ENCODE peak calls at places on chromosomes 11 and 22, in seven cellular contexts. F is Panc1, M is PC-9, R is A549, T is fibroblast of mammary gland, N is neural crest cell, O is GM12865. E is an unnamed sample.

GRCh38 chr22:29259253-29259899 is 8.4 kb downstream of the RHBDD3 start:
- DNase-seq in R (peak), M (no peak), O (no peak), T (no peak), N (no peak), F (no peak), E (no peak)

GRCh38 chr11:107457205-107457557 is 444 bp downstream of the CWF19L2 start:
- DNase-seq in F (peak), M (no peak), R (peak), O (peak), N (no peak), T (peak), E (no peak)

GRCh38 chr11:63915961-63916836 is 765 bp downstream of the RCOR2 start:
- DNase-seq in F (no peak), N (peak), M (no peak), R (peak), O (peak), T (no peak), E (no peak)

GRCh38 chr11:110878513-110878912 is 166.3 kb upstream of the ARHGAP20 start:
- DNase-seq in T (peak), R (no peak), F (no peak), M (no peak), O (no peak), N (no peak), E (no peak)

GRCh38 chr11:60844870-60845221 is 2.9 kb downstream of the CCDC86 start:
- DNase-seq in F (no peak), R (no peak), M (no peak), N (no peak), T (no peak), O (no peak), E (no peak)

GRCh38 chr11:132095230-132096165 is 725.1 kb downstream of the NTM start:
- DNase-seq in N (no peak), T (no peak), O (no peak), R (no peak), M (no peak), F (no peak), E (no peak)

GRCh38 chr11:65596520-65596919 is 920 bp upstream of the KCNK7 start:
- DNase-seq in M (no peak), T (no peak), O (no peak), N (no peak), F (no peak), R (no peak), E (no peak)

GRCh38 chr11:65726660-65727059 is 6.1 kb upstream of the RNASEH2C start:
- DNase-seq in M (peak), T (no peak), F (no peak), N (no peak), O (no peak), R (no peak), E (no peak)

GRCh38 chr22:30596886-30597285 is 5.2 kb upstream of the PES1 start:
- DNase-seq in N (no peak), M (no peak), R (no peak), T (no peak), O (no peak), F (no peak), E (no peak)

GRCh38 chr11:94909371-94909820 is 64.0 kb downstream of the CWC15 start:
- DNase-seq in F (no peak), N (no peak), R (no peak), T (peak), M (no peak), O (no peak), E (no peak)

GRCh38 chr22:48106215-48106614 is 1343.8 kb downstream of the TBC1D22A start:
- DNase-seq in N (no peak), R (no peak), F (no peak), M (no peak), T (no peak), O (no peak), E (no peak)

GRCh38 chr11:46895821-46896220 is 22.5 kb downstream of the LRP4 start:
- DNase-seq in F (no peak), T (no peak), R (no peak), N (no peak), M (no peak), O (no peak), E (no peak)

GRCh38 chr11:33936745-33937612 is 45.1 kb upstream of the LMO2 start:
- DNase-seq in R (no peak), O (no peak), T (peak), M (no peak), F (no peak), N (no peak), E (no peak)

GRCh38 chr11:17867346-17867745 is 132.8 kb downstream of the KCNC1 start:
- DNase-seq in R (no peak), N (no peak), O (no peak), F (no peak), T (no peak), M (no peak), E (no peak)

GRCh38 chr11:31509017-31509411 is 408 bp downstream of the IMMP1L start:
- DNase-seq in T (no peak), O (peak), R (peak), N (no peak), M (no peak), F (no peak), E (no peak)

GRCh38 chr11:1335811-1336761 is 26.7 kb upstream of the TOLLIP start:
- DNase-seq in N (peak), M (peak), R (no peak), T (peak), F (no peak), O (peak), E (no peak)

GRCh38 chr11:57773026-57773598 is 11.5 kb downstream of the CTNND1 start:
- DNase-seq in M (peak), O (no peak), N (no peak), F (no peak), R (no peak), T (no peak), E (no peak)

GRCh38 chr11:13119928-13120520 is 110.9 kb downstream of the RASSF10 start:
- DNase-seq in O (no peak), R (no peak), M (no peak), T (no peak), F (no peak), N (no peak), E (no peak)

GRCh38 chr11:2320591-2321310 is 18.9 kb downstream of the TSPAN32 start:
- DNase-seq in O (no peak), R (no peak), T (no peak), N (no peak), F (no peak), M (no peak), E (no peak)

GRCh38 chr22:44759430-44760310 is 7.3 kb downstream of the ARHGAP8 start:
- DNase-seq in N (no peak), R (no peak), O (no peak), F (no peak), T (no peak), M (no peak), E (no peak)

GRCh38 chr11:63242089-63242762 is 1.2 kb downstream of the SLC22A25 start:
- DNase-seq in F (no peak), T (no peak), N (no peak), R (no peak), M (no peak), O (no peak), E (no peak)

GRCh38 chr11:11782532-11783110 is 59.2 kb upstream of the USP47 start:
- DNase-seq in N (no peak), O (no peak), T (no peak), F (no peak), R (no peak), M (no peak), E (no peak)

GRCh38 chr22:45240137-45240809 is 421 bp downstream of the KIAA0930 start:
- DNase-seq in N (no peak), F (no peak), O (peak), T (no peak), M (no peak), R (no peak), E (no peak)

GRCh38 chr22:42930810-42931420 is 73.8 kb upstream of the ARFGAP3 start:
- DNase-seq in T (peak), N (no peak), F (no peak), M (peak), R (no peak), O (peak), E (no peak)

GRCh38 chr11:68117896-68118470 is 3.2 kb downstream of the CHKA start:
- DNase-seq in M (no peak), O (no peak), F (no peak), R (no peak), T (no peak), N (no peak), E (no peak)
- TF ChIP-seq CTCF in M (no peak), O (no peak), F (no peak), R (no peak), T (no peak), N (no peak), E (no peak)

GRCh38 chr11:14350716-14351238 is 8.2 kb downstream of the RRAS2 start:
- DNase-seq in N (no peak), F (no peak), R (no peak), T (no peak), O (no peak), M (no peak), E (no peak)

GRCh38 chr11:14347991-14348390 is 11.0 kb downstream of the RRAS2 start:
- DNase-seq in O (no peak), R (no peak), F (no peak), N (no peak), M (no peak), T (no peak), E (no peak)

GRCh38 chr11:14346303-14346702 is 12.7 kb downstream of the RRAS2 start:
- DNase-seq in O (no peak), F (no peak), R (no peak), T (no peak), N (no peak), M (no peak), E (no peak)

GRCh38 chr11:14347494-14347893 is 11.5 kb downstream of the RRAS2 start:
- DNase-seq in O (no peak), N (no peak), F (no peak), R (no peak), M (no peak), T (no peak), E (no peak)

GRCh38 chr11:14350215-14350614 is 8.8 kb downstream of the RRAS2 start:
- DNase-seq in O (no peak), M (no peak), F (no peak), T (no peak), N (no peak), R (no peak), E (no peak)
- TF ChIP-seq CTCF in O (no peak), M (no peak), F (no peak), T (no peak), N (no peak), R (no peak), E (no peak)

DNA sequence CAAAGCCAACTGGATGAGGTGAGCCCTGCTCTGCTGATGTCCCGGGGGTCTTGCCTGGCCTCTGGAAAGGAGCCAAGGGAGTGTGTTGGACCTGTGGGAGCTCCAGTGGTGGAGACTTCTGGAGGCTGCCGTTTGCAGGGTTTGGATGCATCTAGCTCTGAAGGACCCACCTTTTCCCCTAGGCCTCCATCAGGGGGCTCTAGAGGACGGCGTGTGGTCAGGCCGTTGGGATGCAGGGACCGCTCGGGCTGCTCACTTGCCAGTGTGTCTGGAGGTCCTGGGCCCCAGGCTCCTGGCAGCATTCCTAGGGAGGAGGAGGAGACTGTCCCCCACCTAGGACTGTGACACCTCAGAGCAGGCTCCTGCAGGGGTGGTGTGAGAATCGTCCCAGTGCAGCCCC is 58.3 kb downstream of the PRDM11 start:
- DNase-seq in N (no peak), T (no peak), O (no peak), R (no peak), M (no peak), F (no peak), E (no peak)
- TF ChIP-seq CTCF in N (no peak), T (no peak), O (no peak), R (no peak), M (no peak), F (no peak), E (no peak)

GRCh38 chr22:20021196-20022181 is 579 bp downstream of the TANGO2 start:
- DNase-seq in R (no peak), F (no peak), N (no peak), M (peak), O (no peak), T (peak), E (no peak)
- TF ChIP-seq CTCF in R (no peak), F (no peak), N (no peak), M (no peak), O (no peak), T (no peak), E (no peak)

GRCh38 chr22:22935546-22936157 is 48.0 kb downstream of the IGLL5 start:
- DNase-seq in O (peak), M (no peak), N (no peak), T (no peak), R (no peak), F (no peak), E (no peak)
- TF ChIP-seq CTCF in O (peak), M (no peak), N (no peak), T (no peak), R (no peak), F (no peak), E (no peak)

GRCh38 chr11:102614485-102614884 is 10.6 kb downstream of the MMP20 start:
- DNase-seq in T (no peak), O (no peak), M (no peak), R (no peak), F (no peak), N (no peak), E (no peak)
- TF ChIP-seq CTCF in T (no peak), O (no peak), M (peak), R (peak), F (peak), N (no peak), E (peak)

GRCh38 chr22:38858492-38858891 is 13.5 kb downstream of the CBX6 start:
- DNase-seq in N (no peak), O (no peak), T (no peak), M (no peak), R (no peak), F (no peak), E (no peak)
- TF ChIP-seq CTCF in N (no peak), O (no peak), T (no peak), M (no peak), R (no peak), F (no peak), E (no peak)